ENCODE peak calls at places on chromosomes 16 and 17, in ten cellular contexts. K, F, O, J, I, U, N, D, P and Y are unnamed samples.

GRCh38 chr16:74451951-74452758 is 30.9 kb upstream of the CLEC18B start:
- DNase-seq in I (no peak), F (no peak), D (no peak), K (no peak), P (no peak), U (no peak), N (no peak), J (no peak), O (no peak), Y (no peak)

GRCh38 chr17:36921131-36921851 is 16.0 kb upstream of the LHX1 start:
- DNase-seq in P (no peak), O (no peak), J (peak; percentile 98), K (no peak), F (peak; percentile 89), D (no peak), N (no peak), U (peak; percentile 43), I (no peak), Y (no peak)

GRCh38 chr16:10729649-10730048 is 14.0 kb upstream of the NUBP1 start:
- DNase-seq in P (peak; percentile 82), J (peak; percentile 71), N (peak; percentile 89), I (no peak), D (peak; percentile 88), O (peak; percentile 21), U (no peak), F (peak; percentile 56), K (peak; percentile 46), Y (no peak)

GRCh38 chr17:64264891-64265290 is 1.8 kb upstream of the TEX2 start:
- DNase-seq in J (no peak), N (no peak), O (no peak), P (peak; percentile 64), I (no peak), D (no peak), F (peak; percentile 44), U (no peak), K (no peak), Y (no peak)

GRCh38 chr16:47928008-47928407 is 227.8 kb downstream of the ABCC12 start:
- DNase-seq in P (no peak), K (no peak), J (no peak), I (no peak), O (no peak), N (no peak), U (no peak), F (no peak), D (no peak), Y (peak; percentile 37)

GRCh38 chr17:35432176-35433074 is at the start of gene SLFN12:
- DNase-seq in U (peak; percentile 53), I (peak; percentile 70), P (peak; percentile 35), K (no peak), D (peak; percentile 78), F (peak; percentile 44), O (peak; percentile 43), N (peak; percentile 87), J (no peak), Y (peak; percentile 58)

GRCh38 chr17:56595831-56596740 is 2.6 kb downstream of the NOG start:
- DNase-seq in J (no peak), I (no peak), D (peak; percentile 13), K (peak; percentile 27), F (peak; percentile 35), O (no peak), P (peak; percentile 15), N (peak; percentile 80), U (no peak), Y (no peak)

GRCh38 chr16:64865037-64865696 is 256.7 kb downstream of the CDH11 start:
- DNase-seq in D (no peak), J (no peak), P (no peak), U (no peak), N (no peak), I (no peak), F (no peak), K (no peak), O (no peak), Y (no peak)

GRCh38 chr16:88840589-88841215 is 16.0 kb downstream of the GALNS start:
- DNase-seq in I (no peak), K (no peak), O (no peak), F (no peak), P (no peak), U (no peak), D (no peak), J (no peak), N (no peak), Y (no peak)

DNA sequence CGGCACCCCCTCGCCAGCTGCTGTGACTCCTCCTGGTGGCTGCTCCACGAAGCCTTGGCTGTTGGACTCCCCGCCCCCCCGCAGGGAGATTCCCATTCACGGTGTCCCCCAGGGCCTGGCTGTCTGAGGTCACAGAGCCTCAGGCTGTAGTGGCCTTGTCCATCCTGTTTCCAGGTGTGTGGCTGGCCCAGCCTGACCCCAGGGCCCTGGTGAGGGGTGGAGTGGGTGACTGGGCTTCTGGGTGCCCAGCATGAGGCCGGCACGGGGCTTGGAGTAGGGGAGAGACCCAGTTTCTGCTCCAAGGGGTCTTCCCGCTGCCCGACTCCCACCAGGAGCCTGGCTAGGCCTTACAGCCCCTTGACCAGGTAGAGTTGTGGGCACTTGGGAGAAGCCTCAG is 10.4 kb downstream of the PRSS27 start:
- DNase-seq in I (no peak), U (no peak), K (peak; percentile 11), N (no peak), D (no peak), O (no peak), F (no peak), P (no peak), J (no peak), Y (no peak)
- TF ChIP-seq POLR2A in I (no peak), U (no peak), K (no peak), N (no peak), D (no peak), O (no peak), F (no peak), P (no peak), J (no peak), Y (no peak)

GRCh38 chr17:19975601-19976000 is 2.0 kb downstream of the AKAP10 start:
- DNase-seq in D (no peak), P (no peak), J (no peak), F (no peak), U (no peak), K (no peak), O (no peak), N (no peak), I (no peak), Y (no peak)

GRCh38 chr17:19978206-19978802 is 676 bp upstream of the AKAP10 start:
- DNase-seq in O (no peak), N (no peak), J (no peak), D (peak; percentile 36), I (peak; percentile 42), F (no peak), P (no peak), K (no peak), U (no peak), Y (peak; percentile 56)

GRCh38 chr17:19978803-19979202 is 1.2 kb upstream of the AKAP10 start:
- DNase-seq in D (no peak), K (no peak), P (no peak), F (no peak), N (no peak), I (no peak), J (no peak), O (no peak), U (no peak), Y (peak; percentile 28)

GRCh38 chr17:19979917-19980770 is 2.5 kb upstream of the AKAP10 start:
- DNase-seq in U (no peak), O (peak; percentile 13), K (peak; percentile 33), N (peak; percentile 82), J (no peak), P (peak; percentile 28), D (peak; percentile 68), I (peak; percentile 29), F (no peak), Y (no peak)

DNA sequence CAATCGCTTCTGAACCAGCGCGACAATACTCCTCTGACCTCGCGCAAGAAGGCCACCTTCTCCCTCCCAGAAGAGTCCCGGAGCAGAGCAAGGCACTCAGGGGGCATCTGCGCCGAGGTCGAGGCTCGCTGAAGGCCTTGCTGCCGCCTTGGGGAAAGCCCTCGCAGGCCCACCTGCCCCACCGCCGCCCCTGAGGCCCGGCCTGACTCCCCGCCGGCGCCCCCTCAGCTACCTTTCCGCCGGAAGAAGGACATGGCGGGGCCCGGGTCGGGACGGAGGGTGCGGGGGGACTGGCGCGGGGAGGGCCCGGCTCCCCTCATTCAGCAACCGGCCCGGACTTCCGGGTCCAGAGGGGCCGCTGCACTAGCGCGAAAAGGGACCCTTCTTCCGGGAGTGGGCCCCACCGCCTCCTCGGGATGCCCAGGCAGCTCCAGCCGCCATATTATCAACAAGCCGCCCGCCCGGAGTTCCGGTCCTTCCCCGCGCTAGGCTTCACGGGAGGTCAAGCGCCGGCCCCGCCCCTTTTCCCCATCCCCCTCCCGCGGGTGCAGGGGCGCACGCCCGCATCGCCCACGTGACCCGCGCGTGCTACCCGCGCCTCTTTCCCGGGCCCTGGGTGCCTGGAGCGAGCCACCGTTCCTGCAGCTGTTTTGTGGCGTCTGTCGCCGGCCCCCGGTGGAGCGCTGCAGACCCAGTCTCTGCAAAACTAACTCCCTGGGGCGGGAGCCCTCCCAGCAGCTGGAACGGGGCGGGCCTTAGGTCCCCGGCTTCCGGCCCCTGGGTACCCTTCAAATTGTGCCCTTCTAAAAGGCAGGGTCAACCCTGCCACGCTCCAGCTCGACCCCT is at the start of gene AKAP10:
- DNase-seq in P (peak; percentile 89), D (peak; percentile 95), U (peak; percentile 95), N (peak; percentile 99), O (peak; percentile 96), J (peak; percentile 89), F (peak; percentile 97), K (peak; percentile 95), I (peak; percentile 93), Y (peak; percentile 94)
- TF ChIP-seq POLR2A in P (peak; percentile 62), D (peak; percentile 36), U (no peak), N (peak; percentile 60), O (peak; percentile 73), J (peak; percentile 58), F (peak; percentile 67), K (peak; percentile 62), I (peak; percentile 52), Y (peak; percentile 57)

GRCh38 chr17:54277868-54278267 is 455.1 kb downstream of the KIF2B start:
- DNase-seq in N (no peak), P (no peak), O (no peak), D (no peak), F (no peak), U (no peak), K (no peak), I (no peak), J (no peak), Y (no peak)

GRCh38 chr17:54280741-54281140 is 458.0 kb downstream of the KIF2B start:
- DNase-seq in F (no peak), I (no peak), J (no peak), K (no peak), P (no peak), N (no peak), U (no peak), O (no peak), D (no peak), Y (no peak)

GRCh38 chr17:54282886-54283285 is 460.2 kb downstream of the KIF2B start:
- DNase-seq in P (no peak), K (no peak), N (no peak), D (no peak), U (no peak), O (no peak), J (no peak), I (no peak), F (no peak), Y (no peak)
- TF ChIP-seq POLR2A in P (no peak), K (no peak), N (no peak), D (no peak), U (no peak), O (no peak), J (no peak), I (no peak), F (no peak), Y (no peak)

DNA sequence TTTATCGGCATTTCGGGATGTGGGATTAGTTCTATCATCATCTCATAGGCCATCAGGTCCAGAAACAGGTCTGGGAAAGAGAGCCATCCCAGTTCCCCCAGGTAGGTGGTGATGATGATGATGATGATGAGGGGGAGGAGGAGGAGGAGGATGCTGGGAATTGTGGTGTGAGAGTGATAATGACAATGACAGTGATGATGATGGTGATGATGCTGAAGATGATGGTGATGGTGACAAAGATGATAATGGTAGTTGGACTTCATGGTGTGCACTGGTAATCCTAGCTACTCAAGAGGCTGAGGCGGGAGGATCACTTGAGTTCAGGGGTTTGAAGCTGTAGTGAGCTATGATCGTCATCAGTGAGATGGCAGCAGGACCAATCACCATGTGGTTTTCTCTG is 16.3 kb upstream of the GCSH start:
- DNase-seq in N (no peak), F (no peak), P (no peak), O (no peak), J (no peak), U (no peak), K (no peak), D (no peak), I (no peak), Y (no peak)
- TF ChIP-seq POLR2A in N (no peak), F (no peak), P (no peak), O (no peak), J (no peak), U (no peak), K (no peak), D (no peak), I (no peak), Y (no peak)